ENCODE peak calls at places on chromosomes 6 and 20, in ten cellular contexts. S is ovary, H is astrocyte of the spinal cord, K is breast epithelium, V is AG10803, N is fibroblast of pulmonary artery, M is GM12878, C is tibial artery, E is WERI-Rb-1, Z is HCT116. I is an unnamed sample.

GRCh38 chr6:72620866-72621242 is 1.0 kb upstream of the KCNQ5 start:
- DNase-seq in S (no peak), H (peak), K (no peak), V (no peak), N (no peak), M (no peak), C (no peak), E (peak), Z (no peak), I (no peak)

GRCh38 chr6:31396422-31397152 is 6.8 kb upstream of the MICA start:
- DNase-seq in S (peak), H (peak), K (peak), V (peak), N (peak), M (no peak), C (peak), E (peak), Z (peak), I (peak)

GRCh38 chr6:30150671-30151395 is 10.2 kb downstream of the TRIM10 start:
- DNase-seq in S (no peak), H (no peak), K (no peak), V (peak), N (no peak), M (no peak), C (no peak), E (no peak), Z (no peak), I (no peak)

GRCh38 chr6:1055015-1055921 is 256.6 kb upstream of the FOXQ1 start:
- DNase-seq in S (no peak), H (no peak), K (no peak), V (no peak), N (no peak), M (no peak), C (no peak), E (no peak), Z (peak), I (no peak)

GRCh38 chr6:28838289-28838633 is 85.5 kb downstream of the TRIM27 start:
- DNase-seq in S (peak), H (peak), K (peak), V (no peak), N (peak), M (peak), C (peak), E (peak), Z (no peak), I (peak)

GRCh38 chr6:65819152-65819551 is 112.1 kb upstream of the EYS start:
- DNase-seq in S (no peak), H (no peak), K (no peak), V (no peak), N (no peak), M (no peak), C (no peak), E (no peak), Z (no peak), I (no peak)

GRCh38 chr6:79373246-79373645 is 138.8 kb upstream of the HMGN3 start:
- DNase-seq in S (no peak), H (no peak), K (no peak), V (no peak), N (no peak), M (no peak), C (no peak), E (no peak), Z (no peak), I (no peak)

GRCh38 chr20:45489083-45489531 is 19.6 kb downstream of the WFDC2 start:
- DNase-seq in S (no peak), H (peak), K (no peak), V (no peak), N (no peak), M (no peak), C (no peak), E (no peak), Z (peak), I (no peak)

GRCh38 chr20:43915209-43916072 is 789 bp downstream of the TOX2 start:
- DNase-seq in S (no peak), H (peak), K (no peak), V (peak), N (peak), M (no peak), C (no peak), E (no peak), Z (no peak), I (no peak)
- H3K4me3 ChIP-seq in S (peak), H (peak), K (peak), V (peak), N (peak), M (peak), C (peak), E (no peak), Z (peak), I (peak)

DNA sequence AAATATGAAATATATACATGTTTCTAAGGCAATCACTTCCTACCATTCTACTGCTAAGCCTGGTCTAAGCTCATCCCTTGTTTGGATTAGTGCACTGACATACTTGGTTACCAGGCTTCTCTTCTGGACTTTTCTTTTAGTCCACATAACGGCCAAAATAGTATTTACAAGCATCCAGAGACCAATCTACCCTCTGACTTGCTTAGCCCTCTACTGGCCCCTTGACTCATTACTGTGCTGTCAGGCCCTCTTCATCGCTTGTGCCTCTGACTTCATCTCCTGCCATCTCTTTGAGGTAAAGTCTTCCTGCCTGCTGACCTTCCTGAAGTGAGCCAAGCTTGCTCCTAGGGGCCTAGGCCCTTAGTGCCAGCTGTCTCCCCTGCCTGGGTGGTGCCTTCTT is 35.1 kb downstream of the TULP4 start:
- DNase-seq in S (no peak), H (no peak), K (no peak), V (no peak), N (peak), M (no peak), C (no peak), E (peak), Z (no peak), I (no peak)
- TF ChIP-seq CTCF in S (no peak), H (peak), K (no peak), V (no peak), N (no peak), M (no peak), C (no peak), E (peak), Z (no peak), I (peak)

GRCh38 chr6:134708079-134708478 is 241.8 kb downstream of the ALDH8A1 start:
- DNase-seq in S (no peak), H (no peak), K (no peak), V (no peak), N (peak), M (no peak), C (no peak), E (no peak), Z (no peak), I (no peak)

GRCh38 chr6:134707342-134707982 is 242.4 kb downstream of the ALDH8A1 start:
- DNase-seq in S (no peak), H (peak), K (no peak), V (peak), N (peak), M (no peak), C (no peak), E (peak), Z (no peak), I (no peak)

GRCh38 chr6:134706153-134706552 is 243.7 kb downstream of the ALDH8A1 start:
- DNase-seq in S (no peak), H (no peak), K (no peak), V (no peak), N (no peak), M (no peak), C (no peak), E (no peak), Z (no peak), I (no peak)

GRCh38 chr6:134703206-134703605 is 246.7 kb downstream of the ALDH8A1 start:
- DNase-seq in S (no peak), H (no peak), K (no peak), V (no peak), N (no peak), M (no peak), C (no peak), E (no peak), Z (no peak), I (no peak)

GRCh38 chr6:134706806-134707205 is 243.1 kb downstream of the ALDH8A1 start:
- DNase-seq in S (no peak), H (no peak), K (no peak), V (peak), N (peak), M (no peak), C (no peak), E (no peak), Z (no peak), I (no peak)
- H3K4me3 ChIP-seq in S (no peak), H (no peak), K (no peak), V (no peak), N (no peak), M (no peak), C (no peak), E (no peak), Z (no peak), I (no peak)

GRCh38 chr6:14283600-14284235 is 166.1 kb downstream of the CD83 start:
- DNase-seq in S (no peak), H (no peak), K (no peak), V (no peak), N (peak), M (no peak), C (no peak), E (peak), Z (no peak), I (no peak)
- TF ChIP-seq CTCF in S (no peak), H (no peak), K (no peak), V (no peak), N (no peak), M (no peak), C (no peak), E (peak), Z (peak), I (no peak)

GRCh38 chr6:20705741-20706140 is 171.5 kb downstream of the CDKAL1 start:
- DNase-seq in S (no peak), H (no peak), K (no peak), V (no peak), N (no peak), M (no peak), C (no peak), E (no peak), Z (no peak), I (no peak)
- H3K4me3 ChIP-seq in S (no peak), H (no peak), K (no peak), V (no peak), N (no peak), M (no peak), C (no peak), E (no peak), Z (no peak), I (no peak)

DNA sequence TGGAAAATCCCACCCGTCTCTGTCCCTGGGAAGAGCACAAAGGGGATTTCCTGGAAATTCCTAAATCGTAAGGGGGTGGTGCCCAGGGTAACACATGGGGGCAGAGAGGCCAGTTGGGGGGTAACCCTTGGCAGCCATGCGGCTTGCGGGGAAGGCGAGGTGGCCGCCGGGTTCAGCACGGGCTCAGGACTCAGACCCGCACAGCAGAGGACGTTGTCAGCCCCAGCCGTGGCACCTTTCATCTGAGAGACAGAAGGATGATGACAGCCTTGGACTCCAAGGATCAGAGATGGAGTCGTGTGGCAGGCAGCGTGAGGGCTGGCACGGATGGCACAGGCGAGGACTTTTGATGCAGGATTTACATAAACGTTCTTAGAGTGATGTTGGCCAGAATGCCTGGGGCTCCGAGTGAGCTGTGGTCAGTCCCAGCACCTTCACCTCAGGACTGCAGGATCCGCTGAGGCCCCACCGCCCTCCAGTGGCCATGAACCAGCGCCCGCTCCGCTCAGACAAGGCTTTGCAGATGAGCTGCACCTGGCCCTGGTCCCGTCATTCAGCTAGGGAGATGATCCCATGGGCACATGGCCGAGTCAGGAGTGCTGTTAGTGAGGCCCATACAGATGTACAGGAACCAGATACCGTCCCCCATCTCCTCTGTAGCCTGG is 190.3 kb downstream of the TAF4 start:
- DNase-seq in S (no peak), H (no peak), K (peak), V (no peak), N (no peak), M (no peak), C (no peak), E (peak), Z (no peak), I (no peak)
- TF ChIP-seq CTCF in S (no peak), H (no peak), K (no peak), V (no peak), N (no peak), M (no peak), C (no peak), E (peak), Z (no peak), I (no peak)

GRCh38 chr6:113650610-113650979 is 206.6 kb upstream of the MARCKS start:
- DNase-seq in S (no peak), H (no peak), K (no peak), V (no peak), N (no peak), M (no peak), C (no peak), E (no peak), Z (no peak), I (no peak)

GRCh38 chr6:113651120-113651519 is 206.0 kb upstream of the MARCKS start:
- DNase-seq in S (no peak), H (no peak), K (no peak), V (peak), N (no peak), M (no peak), C (no peak), E (no peak), Z (no peak), I (no peak)

GRCh38 chr6:113648698-113649097 is 208.4 kb upstream of the MARCKS start:
- DNase-seq in S (no peak), H (no peak), K (no peak), V (no peak), N (no peak), M (no peak), C (no peak), E (no peak), Z (no peak), I (no peak)

GRCh38 chr6:113649916-113650609 is 207.1 kb upstream of the MARCKS start:
- DNase-seq in S (no peak), H (no peak), K (no peak), V (no peak), N (no peak), M (no peak), C (no peak), E (no peak), Z (no peak), I (no peak)

GRCh38 chr6:113649276-113649675 is 207.9 kb upstream of the MARCKS start:
- DNase-seq in S (no peak), H (no peak), K (peak), V (no peak), N (peak), M (no peak), C (no peak), E (no peak), Z (no peak), I (no peak)
- H3K4me3 ChIP-seq in S (no peak), H (no peak), K (no peak), V (no peak), N (no peak), M (peak), C (peak), E (no peak), Z (no peak), I (peak)

GRCh38 chr6:82006027-82006738 is 241.4 kb downstream of the IBTK start:
- DNase-seq in S (peak), H (peak), K (no peak), V (peak), N (peak), M (no peak), C (no peak), E (peak), Z (no peak), I (no peak)
- TF ChIP-seq CTCF in S (no peak), H (peak), K (no peak), V (peak), N (peak), M (peak), C (peak), E (peak), Z (peak), I (peak)

DNA sequence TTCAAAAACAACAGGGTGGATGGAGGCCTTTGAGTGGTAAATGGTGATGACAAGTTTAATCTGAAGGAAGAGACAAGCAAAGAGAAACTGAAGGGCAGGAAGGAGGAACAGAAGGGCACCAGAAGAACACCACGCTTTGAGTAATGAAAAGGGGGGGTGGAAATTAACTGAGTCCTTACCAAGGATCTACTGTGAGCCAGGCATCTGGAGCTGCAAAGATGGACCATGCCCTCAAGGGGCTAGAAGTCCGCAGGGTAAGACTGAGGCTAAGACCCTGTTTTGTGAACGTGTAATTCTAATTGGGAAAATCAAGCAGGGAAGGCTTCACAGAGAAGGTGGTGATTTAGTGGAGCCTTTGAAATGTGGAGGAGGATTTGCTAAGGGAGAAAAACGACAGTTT is 1.6 kb downstream of the NDRG3 start:
- DNase-seq in S (no peak), H (no peak), K (no peak), V (no peak), N (no peak), M (no peak), C (no peak), E (no peak), Z (no peak), I (no peak)
- H3K4me3 ChIP-seq in S (no peak), H (no peak), K (no peak), V (no peak), N (no peak), M (no peak), C (peak), E (peak), Z (no peak), I (no peak)

GRCh38 chr6:125784365-125784764 is 6.4 kb upstream of the NCOA7 start:
- DNase-seq in S (no peak), H (peak), K (no peak), V (peak), N (peak), M (no peak), C (no peak), E (no peak), Z (no peak), I (no peak)

GRCh38 chr6:125781307-125781868 is 9.4 kb upstream of the NCOA7 start:
- DNase-seq in S (peak), H (peak), K (no peak), V (peak), N (peak), M (no peak), C (peak), E (no peak), Z (no peak), I (no peak)

GRCh38 chr6:125780540-125781306 is 10.0 kb upstream of the NCOA7 start:
- DNase-seq in S (peak), H (peak), K (peak), V (peak), N (peak), M (peak), C (peak), E (peak), Z (peak), I (peak)

DNA sequence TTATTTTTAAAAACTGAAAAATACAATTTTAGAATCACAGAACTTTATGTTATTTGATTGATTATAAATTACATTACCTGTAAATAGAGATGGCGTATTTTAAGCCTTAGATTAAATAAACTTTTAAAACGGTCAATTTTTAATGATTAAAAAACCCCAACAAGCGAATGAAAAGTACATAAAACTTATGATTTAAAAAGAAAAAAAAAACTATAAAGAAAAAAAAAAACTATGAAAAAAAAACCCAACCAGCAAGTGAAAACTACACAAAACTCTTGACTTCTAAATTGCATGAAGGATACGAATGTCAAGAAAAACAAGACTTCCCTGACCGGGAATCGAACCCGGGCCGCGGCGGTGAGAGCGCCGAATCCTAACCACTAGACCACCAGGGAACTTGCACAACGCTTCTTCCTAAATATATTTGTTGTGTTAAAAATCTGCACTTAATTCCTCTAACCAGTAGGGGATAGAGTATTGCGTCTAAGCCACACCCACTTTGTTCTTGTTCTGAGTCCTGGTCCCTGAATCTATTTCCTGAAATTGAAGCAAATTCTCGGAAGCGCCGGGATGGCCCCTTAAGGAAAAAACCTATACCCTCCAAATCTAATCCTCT is 10.7 kb upstream of the NCOA7 start:
- DNase-seq in S (peak), H (peak), K (peak), V (peak), N (peak), M (peak), C (peak), E (peak), Z (peak), I (peak)
- TF ChIP-seq CTCF in S (no peak), H (peak), K (peak), V (peak), N (peak), M (no peak), C (peak), E (no peak), Z (no peak), I (peak)

I was measured in GM12864.